ENCODE peak calls at places on chromosomes 5 and 9, in seven cellular contexts. F is mammary epithelial cell, H is psoas muscle, D is adrenal gland, S is AG04450, Y is fibroblast of lung, X is GM23338. I is an unnamed sample.

GRCh38 chr5:72387985-72388384 is 67.8 kb downstream of the PTCD2 start:
- DNase-seq in Y (peak), X (no peak), F (peak), D (no peak), H (no peak), S (peak), I (no peak)

GRCh38 chr9:131661954-131662621 is 77.8 kb downstream of the RAPGEF1 start:
- DNase-seq in D (no peak), Y (no peak), F (no peak), H (no peak), S (no peak), X (no peak), I (peak)

GRCh38 chr9:98430535-98430934 is 175.1 kb upstream of the TBC1D2 start:
- DNase-seq in X (no peak), H (no peak), Y (peak), S (no peak), D (peak), F (no peak), I (no peak)

GRCh38 chr9:16267336-16268036 is 603.0 kb downstream of the BNC2 start:
- DNase-seq in S (no peak), H (no peak), F (no peak), X (no peak), D (no peak), Y (peak), I (no peak)

GRCh38 chr5:42719034-42719433 is 37.6 kb upstream of the CCDC152 start:
- DNase-seq in F (no peak), X (no peak), S (no peak), D (no peak), H (no peak), Y (no peak), I (no peak)

GRCh38 chr9:91089405-91090131 is 272.1 kb downstream of the AUH start:
- DNase-seq in F (peak), D (peak), H (no peak), X (peak), S (no peak), Y (peak), I (no peak)

GRCh38 chr5:957730-958485 is 50.7 kb upstream of the NKD2 start:
- DNase-seq in H (peak), X (no peak), S (no peak), D (no peak), F (no peak), Y (no peak), I (no peak)

GRCh38 chr5:82104872-82105271 is 133.0 kb downstream of the ATG10 start:
- DNase-seq in S (no peak), D (no peak), X (no peak), F (no peak), H (no peak), Y (no peak), I (no peak)

GRCh38 chr5:54876561-54876960 is 108.8 kb downstream of the ESM1 start:
- DNase-seq in D (no peak), H (no peak), S (no peak), X (no peak), Y (no peak), F (no peak), I (no peak)

GRCh38 chr9:119441338-119441737 is 72.1 kb upstream of the BRINP1 start:
- DNase-seq in X (peak), H (no peak), S (no peak), Y (no peak), F (no peak), D (no peak), I (no peak)

GRCh38 chr9:119441832-119442231 is 72.6 kb upstream of the BRINP1 start:
- DNase-seq in F (no peak), H (no peak), X (no peak), S (no peak), D (no peak), Y (no peak), I (no peak)

GRCh38 chr9:119443179-119443578 is 73.9 kb upstream of the BRINP1 start:
- DNase-seq in F (no peak), D (no peak), X (no peak), H (no peak), S (no peak), Y (no peak), I (no peak)
- H3K27ac ChIP-seq in F (no peak), D (no peak), X (no peak), H (no peak), S (no peak), Y (no peak), I (no peak)

GRCh38 chr5:159800131-159800830 is 116.0 kb upstream of the ADRA1B start:
- DNase-seq in H (no peak), D (no peak), F (no peak), X (no peak), S (no peak), Y (no peak), I (no peak)
- H3K27ac ChIP-seq in H (no peak), D (no peak), F (no peak), X (no peak), S (no peak), Y (no peak), I (no peak)

GRCh38 chr9:135990468-135991429 is 29.6 kb upstream of the UBAC1 start:
- DNase-seq in H (no peak), F (peak), X (peak), D (peak), Y (peak), S (peak), I (peak)
- H3K27ac ChIP-seq in H (no peak), F (no peak), X (no peak), D (no peak), Y (no peak), S (no peak), I (no peak)

GRCh38 chr5:150489358-150490295 is 18.3 kb upstream of the NDST1 start:
- DNase-seq in X (peak), H (no peak), S (no peak), D (no peak), F (no peak), Y (peak), I (no peak)

GRCh38 chr5:150490754-150491153 is 17.2 kb upstream of the NDST1 start:
- DNase-seq in D (no peak), S (no peak), X (no peak), F (no peak), H (no peak), Y (no peak), I (no peak)

GRCh38 chr5:150491876-150492275 is 16.1 kb upstream of the NDST1 start:
- DNase-seq in Y (no peak), H (no peak), S (no peak), F (no peak), D (no peak), X (no peak), I (no peak)

GRCh38 chr5:150488519-150489357 is 19.2 kb upstream of the NDST1 start:
- DNase-seq in F (no peak), S (no peak), X (no peak), H (peak), Y (peak), D (peak), I (no peak)

DNA sequence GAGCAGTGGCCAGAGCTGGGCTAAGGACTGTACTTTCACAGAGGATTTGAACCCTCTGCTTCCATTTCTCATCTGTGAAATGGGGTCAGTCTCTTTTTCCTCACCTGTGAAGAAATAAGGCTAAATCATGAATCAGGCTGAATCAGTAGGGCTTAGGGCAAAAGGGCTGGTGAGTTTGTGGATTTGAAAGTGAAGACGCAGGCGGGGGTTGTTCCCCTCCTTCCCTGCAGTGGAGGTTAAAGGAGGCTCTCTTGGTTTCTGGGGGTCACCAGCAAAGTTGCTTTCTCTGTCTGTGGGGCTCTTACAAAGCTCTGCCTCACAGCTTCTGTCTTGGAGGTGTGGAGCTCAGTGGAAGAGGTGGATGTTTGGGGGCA is 17.6 kb upstream of the NDST1 start:
- DNase-seq in S (no peak), Y (no peak), H (no peak), F (no peak), D (no peak), X (no peak), I (no peak)
- H3K27ac ChIP-seq in S (peak), Y (peak), H (peak), F (peak), D (peak), X (peak), I (no peak)

GRCh38 chr9:13718539-13718938 is 439.0 kb upstream of the MPDZ start:
- DNase-seq in F (peak), H (no peak), D (no peak), S (no peak), X (no peak), Y (peak), I (no peak)

GRCh38 chr9:13718086-13718485 is 438.6 kb upstream of the MPDZ start:
- DNase-seq in F (peak), Y (peak), S (no peak), H (no peak), X (no peak), D (no peak), I (no peak)

GRCh38 chr9:13716620-13717019 is 437.1 kb upstream of the MPDZ start:
- DNase-seq in S (no peak), H (no peak), D (no peak), F (no peak), Y (peak), X (no peak), I (no peak)

GRCh38 chr9:13719410-13719809 is 439.9 kb upstream of the MPDZ start:
- DNase-seq in X (no peak), F (peak), S (no peak), D (no peak), Y (peak), H (no peak), I (no peak)

GRCh38 chr9:13717356-13718057 is 438.0 kb upstream of the MPDZ start:
- DNase-seq in F (no peak), X (no peak), Y (peak), D (no peak), S (no peak), H (no peak), I (no peak)
- H3K27ac ChIP-seq in F (peak), X (no peak), Y (no peak), D (no peak), S (no peak), H (no peak), I (no peak)

DNA sequence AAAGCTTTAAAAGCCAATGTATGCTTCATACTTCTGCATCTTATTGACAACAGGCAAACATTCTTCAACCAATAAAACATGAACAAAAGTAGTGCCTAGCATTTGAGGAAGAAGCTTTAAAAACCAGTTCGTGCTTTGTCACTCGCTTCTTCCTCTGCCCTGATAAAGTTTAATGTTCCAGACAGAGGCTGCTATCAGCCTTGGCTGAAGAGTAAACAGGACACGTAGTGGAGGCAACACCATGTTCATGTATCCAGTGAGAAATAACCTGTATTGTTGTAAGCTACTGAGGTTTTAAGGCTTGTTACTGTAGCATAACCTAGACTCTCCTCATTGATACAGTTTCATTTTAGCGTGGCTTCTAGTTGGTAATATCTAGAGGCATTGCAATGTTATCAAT is 3.2 kb upstream of the FUBP3 start:
- DNase-seq in D (no peak), F (no peak), H (no peak), X (no peak), S (no peak), Y (no peak), I (no peak)
- H3K27ac ChIP-seq in D (no peak), F (no peak), H (no peak), X (no peak), S (no peak), Y (no peak), I (no peak)

GRCh38 chr9:124000784-124001444 is 10.7 kb upstream of the LHX2 start:
- DNase-seq in F (no peak), H (no peak), S (no peak), D (no peak), X (peak), Y (no peak), I (no peak)

GRCh38 chr9:124000161-124000783 is 11.3 kb upstream of the LHX2 start:
- DNase-seq in H (no peak), S (no peak), F (no peak), X (peak), Y (no peak), D (no peak), I (no peak)

GRCh38 chr9:124003636-124004349 is 7.8 kb upstream of the LHX2 start:
- DNase-seq in X (no peak), H (no peak), S (no peak), F (no peak), Y (no peak), D (no peak), I (no peak)

GRCh38 chr9:124001445-124001799 is 10.1 kb upstream of the LHX2 start:
- DNase-seq in H (no peak), X (no peak), Y (no peak), F (no peak), D (no peak), S (no peak), I (no peak)

DNA sequence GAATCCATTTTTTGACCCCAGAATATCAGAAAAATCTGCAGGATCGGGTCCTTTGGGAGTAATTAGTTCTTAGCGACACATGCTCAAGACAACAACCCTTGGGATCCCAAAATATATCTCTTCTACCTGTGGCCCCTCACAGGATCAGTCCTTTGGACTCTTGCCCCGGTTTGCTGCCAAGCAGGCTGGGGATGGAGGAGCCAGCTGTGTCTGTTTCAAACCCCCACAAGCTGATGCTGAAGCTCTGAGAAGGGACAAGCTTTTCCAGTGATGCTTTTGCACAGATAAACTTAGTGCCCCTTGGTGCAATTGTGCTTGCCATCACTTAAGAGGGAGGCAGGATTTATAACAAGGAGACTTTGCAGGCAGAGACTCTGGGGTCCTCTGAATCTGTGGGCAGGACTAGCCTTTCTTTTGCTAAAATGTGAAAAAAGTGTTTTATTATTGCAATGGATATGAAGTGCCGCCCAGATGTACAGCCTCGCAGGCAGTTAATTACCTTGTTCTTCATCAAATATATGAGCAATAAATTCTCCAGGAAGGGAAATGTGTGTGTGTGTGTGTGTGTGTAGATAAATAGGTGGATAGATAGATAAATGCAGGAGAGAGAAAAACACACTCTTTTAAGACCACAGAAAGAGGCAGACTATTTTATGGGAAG is 9.6 kb upstream of the LHX2 start:
- DNase-seq in S (no peak), F (no peak), X (no peak), Y (no peak), H (no peak), D (no peak), I (no peak)
- H3K27ac ChIP-seq in S (no peak), F (no peak), X (no peak), Y (no peak), H (no peak), D (no peak), I (no peak)

GRCh38 chr5:172832383-172833315 is 1.4 kb upstream of the ERGIC1 start:
- DNase-seq in D (peak), Y (no peak), X (no peak), F (no peak), H (no peak), S (no peak), I (no peak)
- H3K27ac ChIP-seq in D (peak), Y (peak), X (peak), F (no peak), H (peak), S (no peak), I (no peak)

I was measured in effector memory CD4-positive, alpha-beta T cell.